ENCODE peak calls at places on chromosomes 2 and 18, in six cellular contexts. O is A549; F is HCT116; K is naive thymus-derived CD4-positive, alpha-beta T cell; H is Peyer's patch; I is ascending aorta. G is an unnamed sample. For H3K4me1, the result is how much of the 10 kb centered on the place peaks cover.

GRCh38 chr2:174325932-174326879 is 8.5 kb upstream of the SP9 start:
- DNase-seq in O (peak), I (no peak), H (no peak), K (peak), F (no peak), G (no peak)

GRCh38 chr2:132669854-132670103 is 226 bp downstream of the LYPD1 start:
- DNase-seq in O (peak), F (no peak), K (no peak), I (no peak), H (no peak), G (no peak)

GRCh38 chr2:215356948-215357461 is 45.1 kb downstream of the ATIC start:
- DNase-seq in K (no peak), F (no peak), H (no peak), O (no peak), I (no peak), G (no peak)

GRCh38 chr2:172806426-172807008 is 70.9 kb downstream of the RAPGEF4 start:
- DNase-seq in H (no peak), I (no peak), O (peak), K (peak), F (peak), G (no peak)

GRCh38 chr2:61460168-61460567 is 10.7 kb downstream of the USP34 start:
- DNase-seq in I (no peak), F (no peak), O (peak), H (no peak), K (no peak), G (no peak)

GRCh38 chr2:220787251-220787650 is 784.9 kb downstream of the EPHA4 start:
- DNase-seq in K (no peak), H (no peak), F (no peak), I (no peak), O (no peak), G (no peak)

GRCh38 chr2:129469881-129470280 is 509.6 kb upstream of the RAB6C start:
- DNase-seq in O (no peak), K (no peak), F (no peak), H (no peak), I (no peak), G (no peak)

GRCh38 chr18:47296462-47296861 is 45.0 kb upstream of the SKOR2 start:
- DNase-seq in F (no peak), H (no peak), K (no peak), I (no peak), O (no peak), G (no peak)

GRCh38 chr18:36805105-36805504 is 23.7 kb downstream of the TPGS2 start:
- DNase-seq in F (no peak), H (no peak), K (no peak), I (no peak), O (no peak), G (no peak)

GRCh38 chr2:15364561-15364960 is 196.6 kb downstream of the NBAS start:
- DNase-seq in O (no peak), K (no peak), F (no peak), I (no peak), H (no peak), G (no peak)

GRCh38 chr18:54284967-54285785 is 15.9 kb downstream of the POLI start:
- DNase-seq in F (no peak), O (no peak), H (no peak), I (no peak), K (no peak), G (no peak)

GRCh38 chr18:30533716-30534115 is 508.8 kb downstream of the DSC3 start:
- DNase-seq in O (no peak), F (no peak), H (no peak), I (no peak), K (no peak), G (no peak)

GRCh38 chr18:9328776-9329175 is 5.8 kb upstream of the TWSG1 start:
- DNase-seq in O (no peak), H (no peak), F (no peak), K (no peak), I (no peak), G (no peak)

GRCh38 chr2:46690825-46691224 is 211.5 kb downstream of the TMEM247 start:
- DNase-seq in F (peak), H (no peak), K (no peak), O (peak), I (no peak), G (no peak)

GRCh38 chr2:101517753-101518152 is 42.8 kb upstream of the RFX8 start:
- DNase-seq in K (no peak), H (no peak), I (no peak), O (peak), F (no peak), G (no peak)

GRCh38 chr2:67346718-67347407 is 50.3 kb upstream of the ETAA1 start:
- DNase-seq in K (no peak), F (no peak), I (no peak), O (no peak), H (no peak), G (no peak)

GRCh38 chr2:17976871-17977746 is 98.6 kb downstream of the KCNS3 start:
- DNase-seq in I (peak), F (no peak), K (no peak), H (no peak), O (no peak), G (no peak)

GRCh38 chr2:146124741-146125140 is 1604.8 kb upstream of the ZEB2 start:
- DNase-seq in H (no peak), K (no peak), I (no peak), F (no peak), O (no peak), G (no peak)

GRCh38 chr2:46645681-46646162 is 166.4 kb downstream of the TMEM247 start:
- DNase-seq in I (no peak), K (no peak), H (no peak), F (no peak), O (peak), G (no peak)

GRCh38 chr18:66990909-66991308 is 387.0 kb upstream of the CDH19 start:
- DNase-seq in F (no peak), I (no peak), O (no peak), K (no peak), H (no peak), G (no peak)

GRCh38 chr2:46067501-46068292 is 229.5 kb upstream of the EPAS1 start:
- DNase-seq in H (no peak), I (no peak), K (no peak), O (peak), F (no peak), G (no peak)

GRCh38 chr18:6509417-6510198 is 94.9 kb upstream of the L3MBTL4 start:
- DNase-seq in H (no peak), K (no peak), I (no peak), O (no peak), F (no peak), G (no peak)

GRCh38 chr2:3488768-3489448 is 30.4 kb downstream of the ADI1 start:
- DNase-seq in K (no peak), F (no peak), I (peak), H (peak), O (no peak), G (no peak)

GRCh38 chr2:10847008-10847407 is 34.4 kb upstream of the PDIA6 start:
- DNase-seq in F (no peak), O (no peak), K (no peak), I (no peak), H (no peak), G (no peak)

GRCh38 chr2:136394136-136395060 is 276.4 kb upstream of the CXCR4 start:
- DNase-seq in F (no peak), O (no peak), I (no peak), H (no peak), K (no peak), G (no peak)

GRCh38 chr2:46309052-46309953 is 12.1 kb downstream of the EPAS1 start:
- DNase-seq in F (no peak), I (no peak), K (no peak), O (no peak), H (no peak), G (no peak)

GRCh38 chr18:63936156-63936931 is 12.8 kb upstream of the HMSD start:
- DNase-seq in O (peak), F (peak), I (peak), K (peak), H (peak), G (peak)

GRCh38 chr18:21629089-21629832 is 17.1 kb downstream of the SNRPD1 start:
- DNase-seq in H (no peak), O (no peak), I (no peak), K (no peak), F (no peak), G (no peak)

GRCh38 chr18:59446012-59446411 is 86.9 kb upstream of the LMAN1 start:
- DNase-seq in I (no peak), H (no peak), O (no peak), K (no peak), F (no peak), G (no peak)

GRCh38 chr2:5914831-5915611 is 222.8 kb downstream of the SOX11 start:
- DNase-seq in H (no peak), I (no peak), K (no peak), F (no peak), O (no peak), G (no peak)

GRCh38 chr2:202460119-202460518 is 84.0 kb downstream of the BMPR2 start:
- DNase-seq in K (no peak), O (no peak), I (no peak), F (no peak), H (no peak), G (no peak)

GRCh38 chr2:232668805-232669444 is 28.2 kb upstream of the GIGYF2 start:
- DNase-seq in H (no peak), F (peak), K (no peak), O (peak), I (no peak), G (no peak)

GRCh38 chr18:36451454-36452251 is 154.1 kb downstream of the FHOD3 start:
- DNase-seq in I (no peak), H (no peak), F (no peak), K (no peak), O (no peak), G (no peak)

GRCh38 chr2:172226244-172227061 is 123.8 kb upstream of the DLX2 start:
- DNase-seq in O (no peak), K (peak), I (no peak), H (peak), F (no peak), G (peak)

GRCh38 chr18:44681039-44681595 is 429 bp downstream of the SETBP1 start:
- DNase-seq in H (no peak), I (no peak), O (no peak), K (no peak), F (no peak), G (no peak)

GRCh38 chr2:98086491-98087446 is at the start of gene VWA3B:
- DNase-seq in F (peak), H (peak), O (peak), K (no peak), I (peak), G (no peak)

GRCh38 chr18:28332071-28332470 is 155.1 kb upstream of the CDH2 start:
- DNase-seq in H (no peak), I (no peak), O (no peak), F (no peak), K (no peak), G (no peak)

DNA sequence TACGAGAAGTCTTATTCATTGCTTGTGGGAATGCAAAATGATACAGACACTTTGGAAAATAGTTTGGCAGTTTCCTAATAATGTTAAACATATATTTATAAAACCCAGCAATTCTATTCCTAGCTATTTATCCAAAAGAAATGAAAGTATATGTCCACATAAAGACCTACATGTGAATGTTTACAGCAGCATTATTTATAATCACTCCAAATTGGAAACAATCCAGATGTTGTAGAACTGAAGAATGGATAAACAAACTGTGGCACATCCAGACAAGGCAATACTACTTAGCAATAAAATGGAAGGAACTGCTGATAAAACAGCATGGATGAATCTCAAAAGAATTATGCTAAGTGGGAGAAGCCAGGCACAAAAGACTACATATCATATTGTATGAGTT is 19.3 kb downstream of the MRPL33 start:
- DNase-seq in O (no peak), I (no peak), F (no peak), K (no peak), H (no peak), G (no peak)
- H3K27ac ChIP-seq in O (no peak), I (no peak), F (no peak), K (no peak), H (no peak), G (no peak)

DNA sequence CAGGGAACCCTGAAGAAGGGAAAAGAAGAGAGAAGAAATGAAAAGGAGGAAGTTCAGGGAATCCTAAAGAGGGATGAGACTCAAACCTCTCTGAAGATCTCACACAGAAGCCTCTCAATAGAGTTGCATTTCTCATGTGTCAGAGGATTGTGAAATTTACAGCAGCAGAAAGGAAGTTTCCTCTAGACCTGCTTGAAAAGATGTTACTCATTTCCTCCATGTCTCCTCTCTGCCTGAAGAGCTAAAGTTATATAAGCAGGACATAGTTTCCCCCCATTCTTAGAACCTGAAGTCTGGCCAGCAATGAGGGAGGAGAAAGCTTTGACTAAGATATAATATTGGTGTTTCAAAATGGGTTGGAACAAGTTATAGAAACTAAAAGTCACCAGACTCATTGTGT is 1155.6 kb downstream of the LRP1B start:
- DNase-seq in H (no peak), K (no peak), I (no peak), F (no peak), O (no peak), G (no peak)
- H3K4me1 ChIP-seq in H (under half), K (under half), I (under half), F (under half), O (under half), G (under half)

DNA sequence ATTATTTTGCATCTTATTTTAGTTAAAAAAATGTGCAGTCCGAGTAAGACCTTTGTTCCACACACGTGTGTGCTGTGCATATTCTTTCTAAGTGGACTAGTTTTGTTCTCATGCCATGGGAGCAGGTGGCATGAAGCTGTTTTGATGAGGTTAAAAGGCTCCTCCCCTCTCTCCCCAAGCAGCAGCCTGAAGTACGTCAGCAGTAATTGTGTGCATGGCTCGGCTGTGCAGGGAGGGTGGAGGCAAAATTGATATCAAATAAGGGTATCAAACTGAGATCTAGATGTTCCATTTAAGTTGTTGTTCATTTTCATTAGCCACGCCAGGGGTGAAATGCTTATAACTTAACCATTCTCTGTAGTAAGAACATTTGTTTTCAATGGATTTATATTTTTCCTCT is at the start of gene NYAP2:
- DNase-seq in H (no peak), F (no peak), O (no peak), K (no peak), I (no peak), G (no peak)
- H3K4me3 ChIP-seq in H (no peak), F (no peak), O (no peak), K (no peak), I (no peak), G (no peak)

GRCh38 chr2:182949572-182950189 is 83.2 kb upstream of the FRZB start:
- DNase-seq in O (peak), F (no peak), H (no peak), K (no peak), I (no peak), G (no peak)

GRCh38 chr2:182951948-182952663 is 85.7 kb upstream of the FRZB start:
- DNase-seq in O (no peak), F (no peak), K (no peak), I (no peak), H (no peak), G (no peak)

GRCh38 chr2:182950546-182950945 is 84.1 kb upstream of the FRZB start:
- DNase-seq in F (no peak), O (no peak), I (no peak), K (no peak), H (no peak), G (no peak)

GRCh38 chr2:182946949-182947348 is 80.5 kb upstream of the FRZB start:
- DNase-seq in F (no peak), O (no peak), I (no peak), H (no peak), K (no peak), G (no peak)

GRCh38 chr2:182949052-182949451 is 82.6 kb upstream of the FRZB start:
- DNase-seq in H (no peak), K (no peak), O (no peak), I (no peak), F (no peak), G (no peak)
- H3K27ac ChIP-seq in H (no peak), K (no peak), O (peak), I (peak), F (no peak), G (no peak)

DNA sequence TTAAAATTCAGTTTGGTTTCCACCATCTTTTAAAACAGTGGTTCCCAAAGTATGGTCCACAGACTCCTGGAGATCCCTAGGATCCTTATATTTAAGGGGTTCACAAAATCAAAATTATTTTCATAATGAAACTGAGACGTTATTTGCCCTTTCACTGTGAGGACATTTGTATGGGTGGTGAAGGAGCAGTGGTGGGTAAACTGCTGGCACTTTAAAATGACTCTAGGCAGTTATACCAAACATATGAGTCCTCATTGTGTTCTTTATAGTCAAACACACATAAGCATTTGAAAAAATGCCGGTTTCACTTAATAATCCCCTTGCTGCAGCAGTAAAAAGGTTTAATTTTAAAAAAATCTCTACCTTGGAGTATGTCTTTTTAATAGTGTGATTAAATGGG is 7.2 kb downstream of the SMAD4 start:
- DNase-seq in I (no peak), H (no peak), K (no peak), O (no peak), F (no peak), G (no peak)
- H3K4me1 ChIP-seq in I (half or more), H (under half), K (under half), O (under half), F (under half), G (half or more)

DNA sequence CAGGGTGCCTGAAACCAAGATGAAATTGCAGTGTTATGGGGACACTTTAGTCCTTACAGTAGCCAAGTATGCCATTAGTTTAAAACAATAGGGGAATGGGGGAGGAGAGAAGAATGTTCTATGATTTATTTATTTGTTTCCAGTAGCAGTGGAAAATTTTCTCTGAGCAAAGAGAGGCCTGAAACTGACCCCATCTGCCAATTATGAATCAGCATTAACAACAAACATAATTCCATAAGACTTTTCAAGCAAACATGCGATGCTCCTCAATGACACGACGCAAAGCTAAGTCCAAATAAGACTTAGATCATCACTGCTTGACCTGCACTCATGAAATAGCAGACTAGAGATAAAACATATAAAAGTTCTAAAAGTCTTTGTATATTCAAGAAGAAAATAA is 4.0 kb downstream of the KLF7 start:
- DNase-seq in I (no peak), H (no peak), F (no peak), K (no peak), O (peak), G (no peak)
- H3K4me3 ChIP-seq in I (peak), H (no peak), F (no peak), K (no peak), O (peak), G (no peak)

GRCh38 chr2:121255363-121255762 is 29.6 kb downstream of the TFCP2L1 start:
- DNase-seq in F (no peak), K (no peak), O (no peak), I (no peak), H (peak), G (no peak)

GRCh38 chr2:121258066-121258465 is 26.9 kb downstream of the TFCP2L1 start:
- DNase-seq in H (peak), F (no peak), I (no peak), O (no peak), K (no peak), G (no peak)

GRCh38 chr2:121254748-121255147 is 30.3 kb downstream of the TFCP2L1 start:
- DNase-seq in F (no peak), H (peak), O (no peak), K (no peak), I (no peak), G (no peak)

GRCh38 chr2:121257476-121257831 is 27.5 kb downstream of the TFCP2L1 start:
- DNase-seq in K (no peak), H (peak), I (no peak), F (no peak), O (no peak), G (no peak)

GRCh38 chr2:121256720-121257475 is 28.1 kb downstream of the TFCP2L1 start:
- DNase-seq in K (no peak), H (peak), I (no peak), F (no peak), O (no peak), G (no peak)
- H3K27ac ChIP-seq in K (no peak), H (no peak), I (no peak), F (no peak), O (no peak), G (no peak)